ENCODE peak calls at places on chromosomes 13 and 19, in four cellular contexts. A, Z, X and G are unnamed samples. For H3K36me3 and H3K9me3, the result is how much of the 10 kb centered on the place peaks cover.

GRCh38 chr13:50460366-50460765 is 383.1 kb downstream of the DLEU7 start:
- DNase-seq in A (no peak), X (no peak), Z (no peak), G (no peak)

GRCh38 chr19:28577199-28577598 is 635.8 kb downstream of the UQCRFS1 start:
- DNase-seq in X (no peak), Z (no peak), A (no peak), G (no peak)

GRCh38 chr13:99281811-99282263 is 23.7 kb upstream of the GPR18 start:
- DNase-seq in Z (no peak), A (peak), X (no peak), G (peak)

GRCh38 chr13:50170447-50171037 is 155.3 kb downstream of the KCNRG start:
- DNase-seq in X (no peak), Z (peak), A (no peak), G (no peak)

GRCh38 chr13:44237276-44237767 is 136.3 kb upstream of the SERP2 start:
- DNase-seq in A (peak), X (peak), Z (peak), G (peak)

GRCh38 chr19:33888665-33889064 is 92.0 kb downstream of the KCTD15 start:
- DNase-seq in X (no peak), Z (no peak), A (no peak), G (no peak)

GRCh38 chr13:33610471-33611015 is 207.4 kb upstream of the RFC3 start:
- DNase-seq in Z (no peak), X (peak), A (no peak), G (peak)

GRCh38 chr13:97211357-97211756 is 10.8 kb upstream of the MBNL2 start:
- DNase-seq in X (peak), Z (no peak), A (no peak), G (no peak)

GRCh38 chr13:79522583-79522982 is 41.6 kb downstream of the NDFIP2 start:
- DNase-seq in Z (peak), A (no peak), X (peak), G (no peak)

GRCh38 chr19:56864443-56865125 is 24.1 kb upstream of the PEG3 start:
- DNase-seq in X (no peak), Z (no peak), A (no peak), G (no peak)

GRCh38 chr19:50838239-50838638 is 4.9 kb upstream of the KLK15 start:
- DNase-seq in A (no peak), Z (no peak), X (no peak), G (no peak)

GRCh38 chr19:34999498-35000337 is at the start of gene GRAMD1A:
- DNase-seq in A (peak), Z (peak), X (peak), G (peak)

GRCh38 chr19:2977686-2978466 is 512 bp downstream of the TLE6 start:
- DNase-seq in A (no peak), Z (no peak), X (no peak), G (no peak)

GRCh38 chr19:2793577-2793976 is 8.3 kb downstream of the THOP1 start:
- DNase-seq in X (no peak), A (no peak), Z (no peak), G (no peak)

GRCh38 chr13:99577934-99578917 is 77.0 kb downstream of the TM9SF2 start:
- DNase-seq in A (peak), Z (peak), X (no peak), G (no peak)

GRCh38 chr19:54791476-54791875 is 11.9 kb upstream of the KIR2DL4 start:
- DNase-seq in Z (no peak), A (no peak), X (no peak), G (no peak)

GRCh38 chr19:47419037-47419783 is at the start of gene MEIS3:
- DNase-seq in X (no peak), Z (no peak), A (peak), G (no peak)

GRCh38 chr13:49220035-49220855 is at the start of gene MLNR:
- DNase-seq in Z (peak), A (no peak), X (peak), G (peak)

DNA sequence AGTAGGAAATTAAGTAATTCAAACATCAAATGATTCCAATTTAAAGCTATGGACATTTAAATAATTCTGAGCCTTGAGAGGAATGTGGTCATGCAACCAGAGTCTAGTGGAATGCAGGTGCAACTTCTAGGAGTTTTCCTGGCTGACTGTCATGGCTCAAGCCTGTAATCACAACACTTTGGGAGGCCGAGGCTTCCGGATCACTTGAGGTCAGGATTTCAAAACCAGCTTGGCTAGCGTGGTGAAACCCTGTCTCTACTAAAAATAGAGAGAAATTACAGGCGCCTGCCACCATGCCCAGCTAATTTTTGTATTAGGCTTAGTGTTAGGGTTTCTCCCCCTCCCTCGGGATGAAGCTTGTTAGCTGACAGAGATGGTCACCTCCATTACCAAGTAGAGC is 6.4 kb downstream of the ZNF808 start:
- DNase-seq in A (no peak), X (no peak), Z (no peak), G (peak)
- H3K4me3 ChIP-seq in A (no peak), X (no peak), Z (no peak), G (peak)

GRCh38 chr19:43551399-43552197 is 18.6 kb downstream of the ZNF575 start:
- DNase-seq in Z (no peak), X (no peak), A (no peak), G (no peak)
- H3K36me3 ChIP-seq in Z (under half), X (under half), A (under half), G (under half)

DNA sequence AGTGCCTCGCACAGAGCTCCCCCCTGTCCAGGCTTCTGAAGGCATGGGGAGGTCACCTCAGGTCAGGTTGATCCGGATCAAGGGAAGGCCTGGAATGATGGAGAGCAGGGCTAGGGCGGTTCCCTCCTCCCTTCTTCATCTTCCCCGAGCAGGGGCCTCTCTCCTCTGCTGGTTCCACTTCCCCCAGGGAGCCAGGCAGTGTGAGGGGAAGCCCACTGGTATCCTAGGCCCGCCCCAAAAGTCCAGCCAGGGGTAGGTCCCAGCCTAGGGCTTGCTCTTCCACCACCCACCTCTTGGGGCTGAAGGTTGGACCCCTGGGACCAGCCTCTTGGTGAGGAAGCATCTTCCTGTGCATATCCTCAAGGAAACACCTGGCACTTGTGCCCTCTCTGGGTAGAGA is 16.4 kb upstream of the PRR19 start:
- DNase-seq in X (no peak), Z (no peak), A (peak), G (no peak)
- H3K9me3 ChIP-seq in X (under half), Z (under half), A (under half), G (under half)

DNA sequence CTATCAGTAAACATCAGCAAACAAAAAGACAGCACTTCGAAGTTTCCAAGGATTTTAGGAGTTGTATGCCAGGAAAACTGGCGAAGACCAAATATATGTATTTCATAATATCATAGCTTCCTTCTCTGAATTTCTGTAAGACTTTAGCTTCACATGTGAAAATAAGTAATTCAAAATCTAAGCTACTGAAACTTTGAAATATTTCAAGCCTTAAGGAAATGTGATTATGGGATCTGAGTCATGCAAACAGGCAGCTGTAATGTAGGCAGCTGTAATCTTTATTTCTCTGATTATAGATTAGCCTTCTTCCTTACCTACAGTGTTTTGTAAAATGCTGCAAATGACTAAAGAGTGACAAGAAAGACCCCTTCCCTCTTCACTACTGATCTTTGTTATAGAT is 70.7 kb upstream of the ANKRD10 start:
- DNase-seq in Z (peak), A (no peak), X (no peak), G (no peak)
- H3K4me3 ChIP-seq in Z (no peak), A (no peak), X (no peak), G (no peak)

GRCh38 chr19:11021760-11022144 is 60.9 kb downstream of the SMARCA4 start:
- DNase-seq in X (no peak), A (no peak), Z (no peak), G (no peak)

GRCh38 chr19:11020423-11020822 is 59.6 kb downstream of the SMARCA4 start:
- DNase-seq in Z (no peak), A (no peak), X (no peak), G (no peak)

GRCh38 chr19:11019824-11020223 is 59.0 kb downstream of the SMARCA4 start:
- DNase-seq in A (no peak), X (no peak), Z (no peak), G (peak)

GRCh38 chr19:11023016-11023415 is 62.2 kb downstream of the SMARCA4 start:
- DNase-seq in Z (no peak), A (no peak), X (no peak), G (no peak)

GRCh38 chr19:11020982-11021759 is 60.3 kb downstream of the SMARCA4 start:
- DNase-seq in Z (no peak), A (no peak), X (no peak), G (no peak)
- H3K36me3 ChIP-seq in Z (half or more), A (under half), X (under half), G (under half)

GRCh38 chr19:38949580-38950367 is 19.0 kb downstream of the MRPS12 start:
- DNase-seq in Z (peak), X (peak), A (peak), G (peak)
- H3K9me3 ChIP-seq in Z (under half), X (under half), A (under half), G (under half)